ENCODE peak calls at places on chromosomes 2 and 18, in four cellular contexts. H is ovary, A is mesendoderm, I is fibroblast of villous mesenchyme. O is an unnamed sample.
A peak's percentile ranks its signal among the peaks of the same experiment; 100 is the strongest.

GRCh38 chr2:190093793-190094192 is 31.3 kb upstream of the MSTN start:
- DNase-seq in H (no peak), A (peak; percentile 36), I (peak; percentile 78), O (no peak)

GRCh38 chr2:46175409-46175808 is 121.8 kb upstream of the EPAS1 start:
- DNase-seq in H (no peak), A (no peak), I (peak; percentile 77), O (no peak)

GRCh38 chr2:634041-634440 is 43.2 kb downstream of the TMEM18 start:
- DNase-seq in H (no peak), A (no peak), I (no peak), O (no peak)

GRCh38 chr2:69945900-69946299 is 15.5 kb downstream of the ASPRV1 start:
- DNase-seq in H (no peak), A (no peak), I (no peak), O (no peak)

GRCh38 chr2:123093199-123093598 is 931.9 kb upstream of the CNTNAP5 start:
- DNase-seq in H (no peak), A (no peak), I (no peak), O (no peak)

GRCh38 chr2:68607837-68608236 is 35.5 kb upstream of the PROKR1 start:
- DNase-seq in H (no peak), A (no peak), I (no peak), O (no peak)

GRCh38 chr2:205495819-205496218 is 186.5 kb upstream of the NRP2 start:
- DNase-seq in H (no peak), A (peak; percentile 77), I (no peak), O (no peak)

GRCh38 chr2:42116195-42117181 is 52.7 kb upstream of the EML4 start:
- DNase-seq in H (no peak), A (no peak), I (peak; percentile 64), O (no peak)

GRCh38 chr2:46073540-46074018 is 223.6 kb upstream of the EPAS1 start:
- DNase-seq in H (no peak), A (peak; percentile 42), I (peak; percentile 98), O (peak; percentile 98)

GRCh38 chr2:60885683-60886082 is 4.3 kb downstream of the REL start:
- DNase-seq in H (no peak), A (no peak), I (no peak), O (no peak)

GRCh38 chr2:60886962-60887361 is 5.6 kb downstream of the REL start:
- DNase-seq in H (no peak), A (no peak), I (peak; percentile 38), O (no peak)

GRCh38 chr2:60883896-60884295 is 2.5 kb downstream of the REL start:
- DNase-seq in H (no peak), A (no peak), I (no peak), O (no peak)

GRCh38 chr2:60882971-60883753 is 1.8 kb downstream of the REL start:
- DNase-seq in H (no peak), A (no peak), I (peak; percentile 27), O (no peak)

DNA sequence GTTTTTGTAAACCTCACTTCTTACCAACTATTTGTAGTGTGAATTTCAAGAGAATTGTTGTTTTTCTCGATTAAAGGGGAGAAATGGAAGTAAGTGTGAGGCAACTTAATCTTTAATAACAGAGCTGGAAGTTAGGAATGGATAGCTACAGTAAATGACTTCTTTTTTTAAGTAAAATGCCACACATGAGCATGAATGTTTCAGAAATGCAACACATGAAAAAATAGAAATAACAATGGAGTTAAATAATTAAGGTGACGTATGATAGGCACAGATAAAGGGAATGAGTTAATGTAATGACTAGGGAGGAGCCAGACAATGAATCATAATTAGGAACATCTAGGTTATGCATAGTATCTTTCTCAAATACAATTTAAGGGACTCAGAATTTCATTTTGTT is 3.4 kb downstream of the REL start:
- DNase-seq in H (no peak), A (no peak), I (no peak), O (no peak)
- H3K4me3 ChIP-seq in H (no peak overlapping the region), A (no peak overlapping the region), I (no peak overlapping the region), O (no peak overlapping the region)

GRCh38 chr2:61181382-61182058 is 19.5 kb downstream of the C2orf74 start:
- DNase-seq in H (no peak), A (no peak), I (peak; percentile 19), O (no peak)
- H3K4me3 ChIP-seq in H (no peak overlapping the region), A (no peak overlapping the region), I (peak overlapping the region; percentile 19), O (no peak overlapping the region)

GRCh38 chr18:57748770-57749603 is 54.1 kb downstream of the ATP8B1 start:
- DNase-seq in H (no peak), A (peak; percentile 51), I (peak; percentile 60), O (no peak)

GRCh38 chr18:57755473-57756067 is 47.5 kb downstream of the ATP8B1 start:
- DNase-seq in H (no peak), A (no peak), I (no peak), O (no peak)

GRCh38 chr18:57749604-57749970 is 53.5 kb downstream of the ATP8B1 start:
- DNase-seq in H (no peak), A (no peak), I (no peak), O (no peak)

GRCh38 chr18:57754577-57755330 is 48.4 kb downstream of the ATP8B1 start:
- DNase-seq in H (no peak), A (no peak), I (no peak), O (no peak)

GRCh38 chr18:57753063-57753462 is 50.1 kb downstream of the ATP8B1 start:
- DNase-seq in H (no peak), A (no peak), I (no peak), O (no peak)
- H3K4me3 ChIP-seq in H (no peak overlapping the region), A (no peak overlapping the region), I (no peak overlapping the region), O (no peak overlapping the region)

DNA sequence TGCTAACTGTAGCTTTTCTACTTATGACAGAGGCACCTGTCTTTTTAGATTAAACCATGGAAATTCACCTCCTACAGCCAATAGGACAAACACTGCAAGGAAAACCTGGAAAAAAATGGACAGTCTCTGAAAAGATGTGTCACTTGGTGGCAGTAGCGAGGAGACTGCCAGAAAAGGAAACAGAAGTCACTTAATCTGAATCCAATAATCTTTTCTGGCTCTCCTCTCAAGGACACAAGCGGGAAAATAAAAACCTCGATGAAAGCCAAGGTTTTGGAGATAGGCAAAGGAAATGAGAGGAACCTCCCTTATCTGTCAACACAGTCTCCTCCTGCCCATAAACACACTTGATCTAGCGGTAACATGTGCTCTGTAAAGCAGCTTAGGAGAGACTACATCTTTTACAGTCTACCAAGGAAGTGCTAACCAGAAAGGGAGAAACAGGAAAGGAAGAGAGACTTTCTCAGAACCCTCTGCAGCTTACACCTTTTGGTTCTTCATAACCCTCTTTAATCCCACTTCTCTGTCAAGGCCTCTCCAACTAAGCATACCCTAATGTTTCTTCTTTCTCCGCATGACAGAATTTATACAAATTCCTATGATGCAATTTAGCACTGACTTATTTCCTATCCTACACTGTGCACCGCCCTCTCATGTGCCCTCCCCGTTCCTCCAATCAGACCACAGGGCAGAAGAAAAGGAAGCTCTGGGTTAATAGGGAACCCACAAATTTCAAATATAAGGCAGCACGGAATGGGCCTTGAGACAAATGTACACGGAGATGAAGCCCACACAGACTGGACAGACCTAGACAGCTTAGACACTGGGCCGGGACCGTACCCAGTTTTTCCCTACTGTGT is 52.8 kb downstream of the CLASP1 start:
- DNase-seq in H (no peak), A (peak; percentile 75), I (peak; percentile 64), O (peak; percentile 31)
- H3K4me3 ChIP-seq in H (no peak overlapping the region), A (no peak overlapping the region), I (peak overlapping the region; percentile 33), O (peak overlapping the region; percentile 16)

GRCh38 chr2:240831594-240832204 is 11.7 kb upstream of the KIF1A start:
- DNase-seq in H (peak; percentile 57), A (no peak), I (no peak), O (no peak)
- H3K4me3 ChIP-seq in H (no peak overlapping the region), A (no peak overlapping the region), I (peak overlapping the region; percentile 35), O (peak overlapping the region; percentile 8)

DNA sequence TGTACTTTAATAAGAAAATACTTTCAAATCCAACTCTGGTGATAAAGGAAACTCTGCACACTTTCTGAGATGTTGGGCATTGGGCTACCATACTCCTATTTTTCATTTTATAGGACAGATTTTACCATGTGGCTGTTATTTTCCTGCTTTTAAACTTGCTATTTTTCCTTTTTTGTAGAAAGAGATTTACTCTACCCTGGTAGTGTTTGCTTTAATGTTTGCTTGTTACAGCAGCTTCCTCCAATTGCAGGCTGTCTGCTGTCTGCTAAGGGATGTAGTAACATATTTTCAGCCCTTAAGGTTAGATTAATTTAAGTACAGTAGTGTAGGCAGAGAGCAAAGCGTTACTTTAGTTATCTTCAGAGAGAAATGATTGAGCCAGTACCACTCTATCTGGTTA is 38.6 kb downstream of the MARCHF7 start:
- DNase-seq in H (no peak), A (no peak), I (no peak), O (no peak)
- H3K4me3 ChIP-seq in H (no peak overlapping the region), A (no peak overlapping the region), I (no peak overlapping the region), O (no peak overlapping the region)

GRCh38 chr2:174877796-174878195 is 113.5 kb upstream of the CHRNA1 start:
- DNase-seq in H (no peak), A (no peak), I (peak; percentile 61), O (no peak)

GRCh38 chr2:174873457-174873856 is 109.2 kb upstream of the CHRNA1 start:
- DNase-seq in H (no peak), A (peak; percentile 78), I (no peak), O (no peak)

GRCh38 chr2:174881678-174882077 is 117.4 kb upstream of the CHRNA1 start:
- DNase-seq in H (no peak), A (no peak), I (no peak), O (no peak)

GRCh38 chr2:174874081-174874480 is 109.8 kb upstream of the CHRNA1 start:
- DNase-seq in H (no peak), A (no peak), I (no peak), O (no peak)

GRCh38 chr2:174878537-174879147 is 114.4 kb upstream of the CHRNA1 start:
- DNase-seq in H (peak; percentile 19), A (no peak), I (peak; percentile 69), O (peak; percentile 24)
- H3K4me3 ChIP-seq in H (peak overlapping the region; percentile 30), A (no peak overlapping the region), I (peak overlapping the region; percentile 49), O (peak overlapping the region; percentile 19)

DNA sequence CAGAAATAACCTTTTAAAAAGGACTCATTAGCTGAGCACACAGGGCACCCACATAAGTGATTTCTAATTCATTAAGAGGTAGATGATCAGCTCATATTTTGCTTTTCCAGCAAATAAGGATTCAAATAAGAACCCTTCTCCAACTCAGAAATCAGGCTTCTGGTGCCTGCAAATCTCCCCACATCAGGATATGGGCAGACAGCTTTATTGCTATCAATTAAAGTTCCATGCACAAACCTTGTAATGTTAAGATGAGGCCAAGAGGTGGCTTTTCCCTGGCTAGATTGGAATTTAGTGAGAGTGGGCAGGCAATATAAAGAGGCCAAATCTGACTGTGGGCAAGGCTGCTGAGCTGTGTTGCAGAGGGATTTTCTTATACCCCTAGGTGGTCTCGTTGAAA is 193.6 kb downstream of the SH3RF3 start:
- DNase-seq in H (no peak), A (no peak), I (peak; percentile 64), O (no peak)
- H3K4me3 ChIP-seq in H (no peak overlapping the region), A (no peak overlapping the region), I (no peak overlapping the region), O (no peak overlapping the region)

DNA sequence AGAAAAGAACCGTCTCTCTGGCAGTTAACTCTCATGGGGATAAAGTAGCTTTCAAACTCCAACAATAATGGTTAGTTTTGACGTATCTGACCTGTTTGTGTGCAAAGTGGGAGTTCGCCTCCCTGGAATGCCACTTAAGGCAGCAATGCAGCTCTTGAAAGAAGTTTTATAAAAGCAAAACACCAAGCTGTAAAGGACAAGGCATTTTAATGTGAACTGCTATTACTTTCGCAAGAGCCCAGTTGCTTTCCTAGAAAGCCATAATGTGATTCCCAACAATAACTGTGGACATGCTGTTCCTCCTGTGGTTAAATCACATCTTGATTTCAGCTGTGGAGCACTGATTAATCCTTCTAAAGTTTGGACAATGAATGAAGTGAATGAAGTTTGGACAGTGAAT is 303.7 kb downstream of the PTPRM start:
- DNase-seq in H (no peak), A (no peak), I (peak; percentile 82), O (peak; percentile 10)
- H3K4me3 ChIP-seq in H (no peak overlapping the region), A (no peak overlapping the region), I (no peak overlapping the region), O (no peak overlapping the region)